ENCODE peak calls at places on chromosomes 13 and 19, in seven cellular contexts. One of them, this sample, is unnamed. For H3K27me3, the result is how much of the 10 kb centered on the place peaks cover.

GRCh38 chr13:44068737-44069136 is 189.0 kb downstream of the LACC1 start:
- DNase-seq in adrenal gland: no peak
- DNase-seq in H9: no peak
- DNase-seq in HL-60: no peak
- DNase-seq in CD8-positive, alpha-beta T cell: no peak
- DNase-seq in CD4-positive, alpha-beta T cell: no peak
- DNase-seq in pancreas: no peak
- DNase-seq in this sample: no peak

GRCh38 chr13:98289339-98289935 is 112.4 kb upstream of the RNF113B start:
- DNase-seq in adrenal gland: no peak
- DNase-seq in H9: no peak
- DNase-seq in HL-60: no peak
- DNase-seq in CD8-positive, alpha-beta T cell: no peak
- DNase-seq in CD4-positive, alpha-beta T cell: no peak
- DNase-seq in pancreas: no peak
- DNase-seq in this sample: no peak

GRCh38 chr19:13013649-13014048 is 18.4 kb downstream of the NFIX start:
- DNase-seq in adrenal gland: no peak
- DNase-seq in H9: no peak
- DNase-seq in HL-60: no peak
- DNase-seq in CD8-positive, alpha-beta T cell: no peak
- DNase-seq in CD4-positive, alpha-beta T cell: no peak
- DNase-seq in pancreas: no peak
- DNase-seq in this sample: no peak

GRCh38 chr13:42048323-42048624 is 174 bp upstream of the DGKH start:
- DNase-seq in adrenal gland: no peak
- DNase-seq in H9: no peak
- DNase-seq in HL-60: no peak
- DNase-seq in CD8-positive, alpha-beta T cell: no peak
- DNase-seq in CD4-positive, alpha-beta T cell: no peak
- DNase-seq in pancreas: no peak
- DNase-seq in this sample: no peak

GRCh38 chr13:108947551-108948030 is 318.2 kb downstream of the MYO16 start:
- DNase-seq in adrenal gland: peak
- DNase-seq in H9: no peak
- DNase-seq in HL-60: no peak
- DNase-seq in CD8-positive, alpha-beta T cell: no peak
- DNase-seq in CD4-positive, alpha-beta T cell: no peak
- DNase-seq in pancreas: no peak
- DNase-seq in this sample: no peak

GRCh38 chr19:17830567-17831418 is 9.5 kb upstream of the INSL3 start:
- DNase-seq in adrenal gland: peak
- DNase-seq in H9: peak
- DNase-seq in HL-60: no peak
- DNase-seq in CD8-positive, alpha-beta T cell: peak
- DNase-seq in CD4-positive, alpha-beta T cell: peak
- DNase-seq in pancreas: peak
- DNase-seq in this sample: peak

GRCh38 chr19:18765224-18765623 is 25.9 kb downstream of the COMP start:
- DNase-seq in adrenal gland: no peak
- DNase-seq in H9: no peak
- DNase-seq in HL-60: no peak
- DNase-seq in CD8-positive, alpha-beta T cell: no peak
- DNase-seq in CD4-positive, alpha-beta T cell: no peak
- DNase-seq in pancreas: no peak
- DNase-seq in this sample: no peak

GRCh38 chr13:92187378-92187989 is 789.1 kb downstream of the GPC5 start:
- DNase-seq in adrenal gland: no peak
- DNase-seq in H9: no peak
- DNase-seq in HL-60: peak
- DNase-seq in CD8-positive, alpha-beta T cell: no peak
- DNase-seq in CD4-positive, alpha-beta T cell: no peak
- DNase-seq in pancreas: no peak
- DNase-seq in this sample: no peak

GRCh38 chr13:110600261-110600819 is 15.0 kb upstream of the NAXD start:
- DNase-seq in adrenal gland: no peak
- DNase-seq in H9: no peak
- DNase-seq in HL-60: peak
- DNase-seq in CD8-positive, alpha-beta T cell: no peak
- DNase-seq in CD4-positive, alpha-beta T cell: no peak
- DNase-seq in pancreas: no peak
- DNase-seq in this sample: no peak

GRCh38 chr13:64928704-64929499 is 2301.2 kb downstream of the PCDH9 start:
- DNase-seq in adrenal gland: no peak
- DNase-seq in H9: no peak
- DNase-seq in HL-60: no peak
- DNase-seq in CD8-positive, alpha-beta T cell: no peak
- DNase-seq in CD4-positive, alpha-beta T cell: no peak
- DNase-seq in pancreas: no peak
- DNase-seq in this sample: no peak

GRCh38 chr13:33349996-33350826 is 64.7 kb upstream of the STARD13 start:
- DNase-seq in adrenal gland: peak
- DNase-seq in H9: peak
- DNase-seq in HL-60: no peak
- DNase-seq in CD8-positive, alpha-beta T cell: no peak
- DNase-seq in CD4-positive, alpha-beta T cell: no peak
- DNase-seq in pancreas: peak
- DNase-seq in this sample: peak

GRCh38 chr13:33183431-33184130 is 102.0 kb downstream of the STARD13 start:
- DNase-seq in adrenal gland: no peak
- DNase-seq in H9: no peak
- DNase-seq in HL-60: no peak
- DNase-seq in CD8-positive, alpha-beta T cell: no peak
- DNase-seq in CD4-positive, alpha-beta T cell: no peak
- DNase-seq in pancreas: no peak
- DNase-seq in this sample: no peak

GRCh38 chr13:30685320-30685859 is 50.0 kb upstream of the ALOX5AP start:
- DNase-seq in adrenal gland: no peak
- DNase-seq in H9: no peak
- DNase-seq in HL-60: no peak
- DNase-seq in CD8-positive, alpha-beta T cell: no peak
- DNase-seq in CD4-positive, alpha-beta T cell: no peak
- DNase-seq in pancreas: no peak
- DNase-seq in this sample: no peak

GRCh38 chr19:41937525-41937924 is 9.3 kb upstream of the ERFL start:
- DNase-seq in adrenal gland: no peak
- DNase-seq in H9: no peak
- DNase-seq in HL-60: no peak
- DNase-seq in CD8-positive, alpha-beta T cell: no peak
- DNase-seq in CD4-positive, alpha-beta T cell: no peak
- DNase-seq in pancreas: no peak
- DNase-seq in this sample: no peak

GRCh38 chr19:41937976-41938375 is 9.7 kb upstream of the ERFL start:
- DNase-seq in adrenal gland: no peak
- DNase-seq in H9: no peak
- DNase-seq in HL-60: peak
- DNase-seq in CD8-positive, alpha-beta T cell: no peak
- DNase-seq in CD4-positive, alpha-beta T cell: no peak
- DNase-seq in pancreas: no peak
- DNase-seq in this sample: no peak

GRCh38 chr19:41940443-41941409 is 12.5 kb upstream of the ERFL start:
- DNase-seq in adrenal gland: no peak
- DNase-seq in H9: no peak
- DNase-seq in HL-60: no peak
- DNase-seq in CD8-positive, alpha-beta T cell: no peak
- DNase-seq in CD4-positive, alpha-beta T cell: no peak
- DNase-seq in pancreas: no peak
- DNase-seq in this sample: no peak

GRCh38 chr19:41941410-41942202 is 13.4 kb upstream of the ERFL start:
- DNase-seq in adrenal gland: no peak
- DNase-seq in H9: no peak
- DNase-seq in HL-60: no peak
- DNase-seq in CD8-positive, alpha-beta T cell: no peak
- DNase-seq in CD4-positive, alpha-beta T cell: no peak
- DNase-seq in pancreas: no peak
- DNase-seq in this sample: no peak

DNA sequence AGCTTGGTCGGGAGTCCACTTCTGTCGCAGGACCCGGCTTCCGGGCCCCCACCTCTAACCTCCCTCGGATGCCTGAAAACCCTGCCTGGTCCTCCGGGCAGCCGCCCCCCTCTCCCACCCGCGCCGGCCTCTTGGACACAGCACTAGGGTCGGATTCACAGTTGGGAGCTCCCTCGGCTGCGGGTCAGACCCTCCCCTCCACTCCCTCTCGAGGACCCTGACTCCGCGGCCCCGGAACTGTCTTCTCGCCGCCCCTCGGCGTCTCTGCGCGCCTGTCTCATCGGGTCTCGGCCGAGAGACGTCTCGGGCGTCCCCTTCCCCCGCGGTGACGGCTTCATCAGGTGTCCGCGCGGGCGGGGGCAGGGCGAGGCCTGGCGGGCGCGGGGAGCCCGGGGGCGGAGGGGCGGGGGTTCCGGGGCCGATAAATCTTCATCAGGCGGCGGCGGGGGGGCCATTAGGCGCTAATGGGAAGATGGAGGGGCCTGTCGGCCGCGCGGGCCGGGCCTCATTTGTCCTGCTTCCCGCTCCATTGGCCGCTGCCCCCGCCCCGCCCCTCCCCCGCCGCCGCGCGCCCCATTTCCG is 11.7 kb upstream of the ERFL start:
- DNase-seq in adrenal gland: no peak
- DNase-seq in H9: no peak
- DNase-seq in HL-60: no peak
- DNase-seq in CD8-positive, alpha-beta T cell: peak
- DNase-seq in CD4-positive, alpha-beta T cell: peak
- DNase-seq in pancreas: no peak
- DNase-seq in this sample: peak
- H3K27ac ChIP-seq in adrenal gland: no peak
- H3K27ac ChIP-seq in H9: no peak
- H3K27ac ChIP-seq in HL-60: no peak
- H3K27ac ChIP-seq in CD8-positive, alpha-beta T cell: no peak
- H3K27ac ChIP-seq in CD4-positive, alpha-beta T cell: no peak
- H3K27ac ChIP-seq in pancreas: no peak
- H3K27ac ChIP-seq in this sample: no peak

DNA sequence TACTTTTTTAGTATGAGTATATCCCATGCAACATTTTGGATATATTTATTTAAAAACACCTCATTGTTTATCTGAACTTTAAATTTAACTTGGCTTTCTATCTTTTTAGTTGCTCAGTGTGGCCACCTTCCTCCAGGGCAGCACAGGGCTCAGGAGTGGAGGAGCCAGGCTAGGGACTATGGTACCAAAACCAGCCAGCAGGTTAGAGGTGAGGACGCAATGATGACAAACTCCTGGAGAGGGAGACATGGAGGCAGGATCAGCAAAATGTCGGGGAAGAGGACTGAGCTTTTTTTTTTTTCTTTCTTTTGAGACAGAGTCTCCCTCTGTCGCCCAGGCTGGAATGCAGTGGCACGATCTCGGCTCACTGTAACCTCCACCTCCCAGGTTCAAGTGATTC is 29.6 kb upstream of the CALM3 start:
- DNase-seq in adrenal gland: no peak
- DNase-seq in H9: peak
- DNase-seq in HL-60: peak
- DNase-seq in CD8-positive, alpha-beta T cell: no peak
- DNase-seq in CD4-positive, alpha-beta T cell: no peak
- DNase-seq in pancreas: no peak
- DNase-seq in this sample: no peak
- TF ChIP-seq CTCF in adrenal gland: peak
- TF ChIP-seq CTCF in H9: peak
- TF ChIP-seq CTCF in HL-60: no peak
- TF ChIP-seq CTCF in CD8-positive, alpha-beta T cell: no peak
- TF ChIP-seq CTCF in CD4-positive, alpha-beta T cell: no peak
- TF ChIP-seq CTCF in pancreas: no peak
- TF ChIP-seq CTCF in this sample: no peak

GRCh38 chr13:26837102-26837501 is 76.5 kb upstream of the GPR12 start:
- DNase-seq in adrenal gland: no peak
- DNase-seq in H9: no peak
- DNase-seq in HL-60: no peak
- DNase-seq in CD8-positive, alpha-beta T cell: no peak
- DNase-seq in CD4-positive, alpha-beta T cell: no peak
- DNase-seq in pancreas: no peak
- DNase-seq in this sample: no peak
- H3K27me3 ChIP-seq in adrenal gland: under half
- H3K27me3 ChIP-seq in H9: under half
- H3K27me3 ChIP-seq in HL-60: under half
- H3K27me3 ChIP-seq in CD8-positive, alpha-beta T cell: under half
- H3K27me3 ChIP-seq in CD4-positive, alpha-beta T cell: under half
- H3K27me3 ChIP-seq in pancreas: under half
- H3K27me3 ChIP-seq in this sample: under half

DNA sequence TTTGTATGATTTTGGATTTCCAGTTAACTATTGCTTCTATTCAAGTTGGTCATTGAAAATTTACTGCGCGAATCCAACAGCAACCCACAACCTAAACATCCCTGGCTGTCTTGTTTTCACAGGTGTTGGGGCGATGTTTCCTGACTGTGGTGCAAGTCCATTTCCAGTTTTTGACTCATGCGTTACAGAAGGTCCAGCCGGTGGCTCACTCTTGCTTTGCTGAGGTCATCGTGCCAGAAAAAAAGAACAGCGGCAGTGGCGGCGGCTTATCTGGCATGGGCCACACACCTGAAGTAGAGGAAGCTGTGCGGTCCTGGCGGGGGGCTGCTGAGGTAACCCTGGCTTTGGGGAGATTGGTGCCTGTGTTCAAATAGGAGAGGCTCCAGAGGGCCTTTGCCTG is 45.2 kb upstream of the GPI start:
- DNase-seq in adrenal gland: no peak
- DNase-seq in H9: no peak
- DNase-seq in HL-60: no peak
- DNase-seq in CD8-positive, alpha-beta T cell: no peak
- DNase-seq in CD4-positive, alpha-beta T cell: no peak
- DNase-seq in pancreas: no peak
- DNase-seq in this sample: no peak
- H3K27ac ChIP-seq in adrenal gland: no peak
- H3K27ac ChIP-seq in H9: no peak
- H3K27ac ChIP-seq in HL-60: no peak
- H3K27ac ChIP-seq in CD8-positive, alpha-beta T cell: no peak
- H3K27ac ChIP-seq in CD4-positive, alpha-beta T cell: no peak
- H3K27ac ChIP-seq in pancreas: no peak
- H3K27ac ChIP-seq in this sample: peak

This sample was measured in upper lobe of right lung.